ENCODE peak calls at places on chromosomes 11 and 22, in nine cellular contexts. H is bronchial epithelial cell; X is HTR-8/SVneo; T is GM03348; F is GM04503; I is activated CD4-positive, alpha-beta T cell treated with anti-CD3 and anti-CD28 coated beads, Interleukin-2, amount 50 U/mL, for 4 hours; M is H9; L is hepatic stellate cell; B is SK-N-SH. O is an unnamed sample.
A peak's percentile ranks its signal among the peaks of the same experiment; 100 is the strongest.

GRCh38 chr11:34357646-34358257 is at the start of gene ABTB2:
- DNase-seq in F (peak; percentile 75), I (peak; percentile 97), T (peak; percentile 97), H (peak; percentile 84), M (peak; percentile 98), X (peak; percentile 93), B (peak; percentile 98), L (peak; percentile 97), O (peak; percentile 100)

GRCh38 chr11:93521086-93521485 is 22.1 kb downstream of the SMCO4 start:
- DNase-seq in H (no peak), F (no peak), T (no peak), M (no peak), L (no peak), B (no peak), X (no peak), I (no peak), O (no peak)

GRCh38 chr11:130771708-130772107 is 144.6 kb downstream of the SNX19 start:
- DNase-seq in T (peak; percentile 72), L (no peak), F (peak; percentile 65), H (no peak), B (no peak), I (no peak), M (no peak), X (no peak), O (no peak)

GRCh38 chr11:112297248-112297866 is 36.7 kb upstream of the PLET1 start:
- DNase-seq in F (no peak), H (no peak), M (no peak), L (no peak), T (no peak), B (no peak), X (no peak), I (no peak), O (no peak)

GRCh38 chr11:108858624-108859023 is 193.8 kb downstream of the DDX10 start:
- DNase-seq in X (no peak), F (no peak), I (no peak), L (no peak), B (no peak), T (no peak), H (no peak), M (no peak), O (no peak)

GRCh38 chr22:37529652-37530345 is 10.6 kb upstream of the CARD10 start:
- DNase-seq in H (no peak), F (no peak), X (no peak), I (no peak), L (no peak), M (no peak), B (peak; percentile 20), T (no peak), O (no peak)

GRCh38 chr22:36079041-36079440 is 50.4 kb upstream of the RBFOX2 start:
- DNase-seq in X (no peak), I (no peak), F (no peak), B (peak; percentile 48), T (no peak), H (no peak), L (no peak), M (no peak), O (no peak)

GRCh38 chr11:32713496-32713895 is 81.0 kb downstream of the CCDC73 start:
- DNase-seq in I (no peak), B (no peak), F (no peak), L (no peak), M (no peak), X (no peak), H (no peak), T (no peak), O (peak; percentile 38)

GRCh38 chr11:37511425-37511933 is 913.4 kb upstream of the RAG2 start:
- DNase-seq in H (peak; percentile 90), B (no peak), F (no peak), T (peak; percentile 27), X (no peak), L (no peak), M (no peak), I (no peak), O (no peak)

GRCh38 chr11:43942651-43943356 is 367 bp downstream of the C11orf96 start:
- DNase-seq in H (no peak), L (peak; percentile 56), X (no peak), F (no peak), M (peak; percentile 53), T (peak; percentile 48), I (no peak), B (peak; percentile 61), O (peak; percentile 48)

GRCh38 chr22:38569181-38569971 is 607 bp downstream of the DMC1 start:
- DNase-seq in H (no peak), T (no peak), I (no peak), F (no peak), B (peak; percentile 7), X (no peak), L (no peak), M (no peak), O (peak; percentile 35)

GRCh38 chr11:110160016-110160415 is 66.8 kb downstream of the ZC3H12C start:
- DNase-seq in T (no peak), B (no peak), F (no peak), I (no peak), M (no peak), X (no peak), L (no peak), H (peak; percentile 15), O (no peak)

O was measured in GM23338.